ENCODE peak calls at places on chromosome 17, in nine cellular contexts. T is CD8-positive, alpha-beta T cell; F is transverse colon; X is GM23338; Z is stomach; Q is fibroblast of lung; U is adrenal gland; A is Karpas-422; J is heart left ventricle. P is an unnamed sample. For H3K4me1, the result is how much of the 10 kb centered on the place peaks cover.

GRCh38 chr17:12947047-12947446 is 70.8 kb downstream of the ELAC2 start:
- DNase-seq in X (no peak), J (no peak), A (no peak), F (no peak), T (no peak), U (no peak), Z (no peak), Q (no peak), P (no peak)

GRCh38 chr17:75047398-75048098 is 523 bp downstream of the KCTD2 start:
- DNase-seq in U (peak), Z (no peak), J (peak), Q (no peak), A (peak), T (peak), X (peak), F (peak), P (no peak)

GRCh38 chr17:2388020-2388704 is 12.7 kb downstream of the MNT start:
- DNase-seq in T (no peak), Q (no peak), Z (no peak), F (no peak), U (no peak), J (peak), A (no peak), X (no peak), P (no peak)

GRCh38 chr17:72142614-72143013 is 21.8 kb downstream of the SOX9 start:
- DNase-seq in Z (no peak), A (no peak), J (no peak), Q (no peak), T (no peak), U (no peak), X (no peak), F (no peak), P (peak)

GRCh38 chr17:42414782-42415409 is 8.2 kb downstream of the CAVIN1 start:
- DNase-seq in Q (no peak), F (no peak), A (peak), X (no peak), J (no peak), U (no peak), T (peak), Z (no peak), P (peak)

GRCh38 chr17:75738218-75738802 is 17.1 kb downstream of the ITGB4 start:
- DNase-seq in T (no peak), X (no peak), A (peak), Q (no peak), U (no peak), J (no peak), Z (no peak), F (no peak), P (no peak)

GRCh38 chr17:81870978-81871386 is at the start of gene ARHGDIA:
- DNase-seq in F (no peak), Q (no peak), A (no peak), X (no peak), Z (no peak), U (no peak), T (no peak), J (no peak), P (no peak)

GRCh38 chr17:46085522-46085921 is 86.5 kb downstream of the STH start:
- DNase-seq in T (no peak), Z (no peak), Q (no peak), F (no peak), X (no peak), U (no peak), J (no peak), A (no peak), P (no peak)

GRCh38 chr17:44155488-44155887 is 13.8 kb downstream of the HROB start:
- DNase-seq in Z (no peak), U (no peak), Q (no peak), J (no peak), A (no peak), F (no peak), X (no peak), T (no peak), P (no peak)

GRCh38 chr17:8164815-8165131 is 2.0 kb upstream of the VAMP2 start:
- DNase-seq in X (no peak), F (no peak), U (no peak), J (peak), A (no peak), Q (no peak), Z (no peak), T (peak), P (no peak)

GRCh38 chr17:80882323-80882722 is 109.3 kb upstream of the CHMP6 start:
- DNase-seq in U (no peak), Q (no peak), T (no peak), X (no peak), Z (no peak), F (no peak), J (peak), A (no peak), P (no peak)

GRCh38 chr17:11144358-11145233 is 96.4 kb upstream of the SHISA6 start:
- DNase-seq in Z (peak), J (no peak), T (no peak), A (peak), Q (peak), X (peak), U (peak), F (peak), P (peak)

GRCh38 chr17:20059728-20060188 is 50.6 kb downstream of the SPECC1 start:
- DNase-seq in T (no peak), J (no peak), Q (peak), Z (no peak), U (no peak), F (no peak), X (no peak), A (no peak), P (no peak)

GRCh38 chr17:82228842-82229685 is at the start of gene SLC16A3:
- DNase-seq in X (peak), Z (peak), T (peak), J (peak), F (peak), A (no peak), U (peak), Q (peak), P (no peak)

GRCh38 chr17:21419299-21420239 is 43.4 kb downstream of the KCNJ12 start:
- DNase-seq in A (no peak), Z (no peak), T (peak), U (no peak), X (no peak), Q (no peak), J (peak), F (no peak), P (peak)

GRCh38 chr17:6589266-6589946 is 33.1 kb upstream of the PITPNM3 start:
- DNase-seq in Q (no peak), Z (no peak), A (no peak), T (no peak), U (no peak), X (no peak), F (no peak), J (no peak), P (no peak)

GRCh38 chr17:31533546-31534155 is 142.2 kb downstream of the RAB11FIP4 start:
- DNase-seq in T (no peak), A (peak), F (no peak), Q (peak), X (peak), U (no peak), J (no peak), Z (peak), P (peak)

GRCh38 chr17:81166033-81166472 is at the start of gene AATK:
- DNase-seq in Q (no peak), U (no peak), F (no peak), X (no peak), Z (no peak), T (no peak), A (no peak), J (no peak), P (no peak)

GRCh38 chr17:19013226-19013625 is 8.7 kb upstream of the FAM83G start:
- DNase-seq in T (peak), J (peak), Z (no peak), F (no peak), A (no peak), U (no peak), X (no peak), Q (no peak), P (no peak)

GRCh38 chr17:12665263-12666210 is at the start of gene MYOCD:
- DNase-seq in X (peak), J (peak), U (no peak), Q (no peak), Z (peak), T (no peak), F (peak), A (no peak), P (peak)

GRCh38 chr17:83137523-83137922 is 58.1 kb downstream of the METRNL start:
- DNase-seq in U (peak), T (no peak), A (no peak), F (no peak), Q (no peak), J (no peak), Z (no peak), X (no peak), P (no peak)

GRCh38 chr17:2624292-2624731 is 30.9 kb downstream of the PAFAH1B1 start:
- DNase-seq in Z (no peak), U (no peak), A (peak), T (no peak), X (peak), J (no peak), Q (no peak), F (no peak), P (peak)

GRCh38 chr17:50630524-50631194 is 4.0 kb upstream of the ABCC3 start:
- DNase-seq in F (peak), A (peak), U (peak), Z (peak), X (peak), Q (no peak), T (peak), J (no peak), P (peak)

GRCh38 chr17:7740481-7741001 is 23.0 kb downstream of the DNAH2 start:
- DNase-seq in T (no peak), Z (no peak), F (peak), J (no peak), A (no peak), X (no peak), Q (no peak), U (no peak), P (no peak)

GRCh38 chr17:27939489-27940465 is 46.6 kb upstream of the LYRM9 start:
- DNase-seq in F (no peak), Z (no peak), X (no peak), U (no peak), J (no peak), T (no peak), Q (no peak), A (peak), P (no peak)

GRCh38 chr17:1180958-1181768 is 1.4 kb upstream of the ABR start:
- DNase-seq in J (no peak), T (no peak), U (no peak), X (peak), Z (no peak), F (no peak), Q (no peak), A (peak), P (peak)

GRCh38 chr17:1179635-1180433 is at the start of gene ABR:
- DNase-seq in A (peak), U (peak), F (peak), T (peak), Q (peak), Z (peak), X (peak), J (peak), P (peak)

GRCh38 chr17:1181769-1182137 is 2.0 kb upstream of the ABR start:
- DNase-seq in F (no peak), Q (peak), X (no peak), T (no peak), A (peak), U (no peak), J (no peak), Z (no peak), P (no peak)

GRCh38 chr17:1180434-1180742 is 607 bp upstream of the ABR start:
- DNase-seq in J (no peak), Q (no peak), T (no peak), X (peak), U (no peak), A (no peak), F (no peak), Z (no peak), P (no peak)

DNA sequence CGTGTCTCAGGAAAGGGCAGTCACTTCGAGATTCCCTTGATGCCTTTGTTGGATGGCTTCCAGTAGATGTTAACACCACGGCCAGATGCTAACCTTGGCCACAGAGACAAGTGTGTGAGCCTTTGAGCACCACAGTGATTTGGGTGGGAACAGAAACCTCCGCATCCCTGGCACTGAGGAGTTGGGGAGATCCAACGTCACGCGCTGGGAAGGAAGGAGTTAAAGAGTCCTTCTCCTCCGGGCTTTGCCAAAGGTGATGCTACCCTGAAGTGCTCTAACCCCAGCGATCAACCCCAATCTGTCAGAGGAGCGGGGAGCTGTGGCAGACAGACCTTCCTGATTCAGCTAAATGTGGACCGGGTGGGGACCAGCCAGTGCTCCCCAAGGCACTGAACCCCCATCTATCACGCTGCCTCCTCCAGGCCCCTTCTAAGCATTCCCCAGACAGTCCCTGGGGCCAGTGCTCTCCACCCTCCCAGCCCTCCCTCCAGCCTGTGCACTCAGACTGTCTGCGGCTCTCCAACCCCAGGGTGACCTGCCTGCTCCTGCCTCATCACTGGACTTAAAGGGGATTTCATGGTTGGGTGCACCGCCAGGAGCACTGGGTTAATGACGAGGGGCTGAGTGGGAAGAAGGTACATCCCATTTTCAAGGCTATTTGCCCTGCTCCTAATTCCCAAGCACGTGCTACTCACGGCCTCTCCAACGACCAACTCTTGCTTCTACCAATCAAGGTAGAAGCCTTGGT is 3.2 kb upstream of the ABR start:
- DNase-seq in J (no peak), T (no peak), F (no peak), U (no peak), Z (no peak), A (peak), X (no peak), Q (no peak), P (no peak)
- H3K4me1 ChIP-seq in J (half or more), T (under half), F (under half), U (under half), Z (half or more), A (half or more), X (under half), Q (under half), P (under half)

DNA sequence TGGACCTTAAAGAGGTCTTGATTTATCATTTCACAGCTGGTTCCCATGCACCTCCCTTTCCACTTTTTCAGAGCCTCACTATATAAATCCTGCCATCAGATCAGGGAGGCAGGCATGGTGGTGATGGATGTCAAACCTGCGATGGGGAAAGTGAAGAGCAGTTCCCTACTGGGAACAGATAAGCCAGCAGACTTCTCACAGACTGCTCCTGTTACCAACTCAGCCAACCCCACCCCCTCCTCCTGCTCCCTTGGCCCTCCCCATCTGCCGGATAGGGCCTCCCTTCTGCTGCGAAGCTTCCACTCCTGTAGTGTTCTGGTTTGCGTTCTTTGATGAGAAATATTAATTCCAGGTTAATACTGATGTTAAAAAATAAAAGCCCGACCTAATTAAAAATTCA is 232.1 kb downstream of the STX8 start:
- DNase-seq in F (no peak), J (no peak), X (peak), Z (no peak), U (no peak), A (no peak), T (no peak), Q (no peak), P (peak)
- H3K4me1 ChIP-seq in F (under half), J (under half), X (under half), Z (under half), U (under half), A (under half), T (under half), Q (under half), P (under half)

DNA sequence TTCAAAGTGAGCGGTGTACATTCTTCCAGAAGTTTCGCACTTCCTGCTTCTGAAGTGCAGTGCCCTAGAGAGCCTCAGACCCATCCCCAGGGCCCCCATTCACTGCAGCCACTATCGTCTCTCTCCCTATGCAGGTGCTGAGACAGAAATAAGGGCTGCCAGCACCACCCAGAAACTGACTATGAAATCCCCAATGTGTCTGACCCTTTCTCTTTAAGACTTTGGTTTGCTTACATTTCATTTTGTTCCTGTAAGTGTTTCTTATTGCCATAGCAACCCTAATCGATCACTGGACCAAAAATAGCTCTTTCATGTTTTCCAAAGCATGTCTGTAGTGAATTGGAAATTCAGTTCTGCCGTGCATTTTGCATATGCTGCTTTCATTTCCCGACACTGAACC is 148.8 kb upstream of the NOL11 start:
- DNase-seq in A (no peak), Q (no peak), F (no peak), Z (no peak), J (no peak), T (no peak), U (no peak), X (no peak), P (peak)
- H3K4me1 ChIP-seq in A (under half), Q (under half), F (under half), Z (under half), J (under half), T (under half), U (under half), X (under half), P (under half)

GRCh38 chr17:79839363-79840203 is at the start of gene CBX4:
- DNase-seq in Q (peak), F (peak), J (peak), U (peak), X (peak), T (peak), Z (peak), A (peak), P (peak)
- H3K4me1 ChIP-seq in Q (under half), F (half or more), J (half or more), U (half or more), X (under half), T (half or more), Z (half or more), A (under half), P (under half)

GRCh38 chr17:57532556-57532955 is 212.5 kb downstream of the CCDC182 start:
- DNase-seq in T (no peak), A (no peak), Q (no peak), J (no peak), Z (no peak), F (no peak), U (no peak), X (no peak), P (no peak)

GRCh38 chr17:57535652-57536018 is 209.5 kb downstream of the CCDC182 start:
- DNase-seq in X (no peak), Z (no peak), F (no peak), Q (no peak), A (no peak), U (no peak), T (no peak), J (no peak), P (no peak)

GRCh38 chr17:57534863-57535651 is 210.0 kb downstream of the CCDC182 start:
- DNase-seq in J (no peak), T (no peak), Z (no peak), Q (no peak), F (peak), U (peak), X (no peak), A (no peak), P (no peak)

GRCh38 chr17:57532966-57533365 is 212.1 kb downstream of the CCDC182 start:
- DNase-seq in F (no peak), U (no peak), J (no peak), Z (no peak), Q (no peak), T (no peak), A (no peak), X (no peak), P (no peak)

DNA sequence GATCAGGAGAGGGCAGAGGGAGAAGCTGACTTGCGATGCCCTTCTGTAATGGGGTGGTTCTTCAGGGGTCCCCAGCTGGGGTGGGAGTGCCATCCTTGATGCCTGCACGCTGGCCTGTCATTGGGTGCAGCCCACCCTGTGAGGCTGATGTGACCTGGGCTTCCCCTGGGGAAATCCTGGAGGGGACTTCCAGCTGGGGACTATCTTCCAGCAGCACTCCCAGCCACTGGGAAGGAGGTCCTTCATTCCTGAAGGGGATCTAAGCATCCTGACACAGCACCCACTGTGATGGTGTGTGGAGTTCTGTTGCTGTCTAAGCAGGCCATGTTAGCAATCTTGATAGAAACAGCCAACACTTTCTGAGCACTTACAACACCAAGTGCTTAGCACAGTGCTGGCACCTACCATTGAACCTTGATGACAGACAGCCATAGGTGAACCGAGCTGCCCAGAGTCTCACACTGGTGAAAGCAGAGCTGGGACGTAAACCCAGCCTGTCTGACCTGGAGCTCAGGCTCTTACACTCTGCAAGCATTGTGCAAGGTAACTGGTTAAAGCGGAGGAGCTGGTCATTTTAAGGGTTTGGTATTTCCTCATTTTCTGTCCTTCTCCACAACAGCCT is 211.3 kb downstream of the CCDC182 start:
- DNase-seq in T (no peak), U (no peak), F (no peak), A (no peak), J (no peak), X (no peak), Q (no peak), Z (no peak), P (no peak)
- H3K4me1 ChIP-seq in T (under half), U (half or more), F (under half), A (half or more), J (under half), X (under half), Q (under half), Z (under half), P (under half)

DNA sequence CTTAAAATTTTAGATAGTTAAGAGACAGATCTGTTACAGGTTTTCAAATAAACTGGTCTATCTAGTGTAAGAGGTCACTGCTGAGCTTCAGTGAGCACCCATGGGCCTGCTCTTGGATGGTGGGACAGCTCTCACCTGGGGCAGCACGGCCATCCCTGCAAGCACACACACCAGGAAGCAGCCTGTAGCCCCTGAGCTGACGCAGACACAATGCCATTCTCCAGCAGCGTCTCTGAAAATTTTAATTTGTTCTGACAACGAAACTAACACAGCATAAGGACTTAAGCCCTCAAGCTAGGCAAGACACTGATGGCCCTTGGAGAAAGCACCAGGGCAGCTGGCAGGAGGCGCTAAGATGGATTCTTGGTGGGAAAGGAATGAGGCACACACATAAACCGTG is 2.7 kb upstream of the LIMD2 start:
- DNase-seq in J (no peak), Z (no peak), F (no peak), U (no peak), A (no peak), Q (no peak), T (no peak), X (no peak), P (no peak)
- H3K4me1 ChIP-seq in J (under half), Z (under half), F (under half), U (under half), A (under half), Q (under half), T (half or more), X (under half), P (under half)

P was measured in H9.